ENCODE peak calls at places on chromosome 11, in seven cellular contexts. B is heart right ventricle, C is fibroblast of pulmonary artery, Y is pancreas, H is HFF-Myc, K is spleen, D is HCT116. J is an unnamed sample.

GRCh38 chr11:91630916-91631673 is 593.5 kb upstream of the FAT3 start:
- DNase-seq in B (no peak), C (no peak), Y (no peak), H (no peak), K (no peak), D (no peak), J (no peak)

GRCh38 chr11:504053-504993 is 2.7 kb downstream of the RNH1 start:
- DNase-seq in B (peak; percentile 37), C (peak; percentile 69), Y (peak; percentile 54), H (no peak), K (peak; percentile 89), D (no peak), J (no peak)

GRCh38 chr11:31499576-31500178 is 9.7 kb downstream of the IMMP1L start:
- DNase-seq in B (no peak), C (peak; percentile 9), Y (no peak), H (peak; percentile 40), K (no peak), D (no peak), J (no peak)

GRCh38 chr11:783581-784015 is 6.3 kb downstream of the CEND1 start:
- DNase-seq in B (peak; percentile 57), C (peak; percentile 83), Y (peak; percentile 89), H (peak; percentile 85), K (peak; percentile 80), D (peak; percentile 78), J (peak; percentile 62)

GRCh38 chr11:34313099-34313517 is 44.7 kb downstream of the ABTB2 start:
- DNase-seq in B (peak; percentile 26), C (no peak), Y (no peak), H (no peak), K (no peak), D (no peak), J (no peak)

GRCh38 chr11:112533682-112534081 is 273.0 kb upstream of the PLET1 start:
- DNase-seq in B (no peak), C (no peak), Y (no peak), H (no peak), K (no peak), D (no peak), J (no peak)

GRCh38 chr11:118447423-118447822 is 11.1 kb downstream of the KMT2A start:
- DNase-seq in B (no peak), C (no peak), Y (no peak), H (no peak), K (no peak), D (no peak), J (no peak)

GRCh38 chr11:47560431-47560830 is 5.0 kb upstream of the PTPMT1 start:
- DNase-seq in B (no peak), C (no peak), Y (no peak), H (no peak), K (no peak), D (no peak), J (no peak)

GRCh38 chr11:9831122-9831521 is 167.2 kb downstream of the SWAP70 start:
- DNase-seq in B (no peak), C (no peak), Y (no peak), H (no peak), K (no peak), D (no peak), J (no peak)

GRCh38 chr11:89529619-89530018 is 38.4 kb upstream of the NOX4 start:
- DNase-seq in B (no peak), C (no peak), Y (no peak), H (no peak), K (no peak), D (no peak), J (no peak)

GRCh38 chr11:57468276-57468675 is 7.9 kb downstream of the RTN4RL2 start:
- DNase-seq in B (no peak), C (no peak), Y (no peak), H (no peak), K (no peak), D (no peak), J (no peak)

GRCh38 chr11:111870887-111871692 is at the start of gene ALG9:
- DNase-seq in B (peak; percentile 90), C (peak; percentile 90), Y (peak; percentile 77), H (peak; percentile 60), K (peak; percentile 93), D (peak; percentile 73), J (peak; percentile 53)

GRCh38 chr11:32511926-32512325 is 71.7 kb upstream of the EIF3M start:
- DNase-seq in B (no peak), C (peak; percentile 20), Y (no peak), H (no peak), K (no peak), D (no peak), J (no peak)

GRCh38 chr11:114366331-114367243 is 33.7 kb downstream of the C11orf71 start:
- DNase-seq in B (no peak), C (peak; percentile 88), Y (no peak), H (peak; percentile 47), K (no peak), D (no peak), J (peak; percentile 23)

GRCh38 chr11:68255526-68255925 is 16.2 kb downstream of the C11orf24 start:
- DNase-seq in B (no peak), C (no peak), Y (no peak), H (no peak), K (no peak), D (no peak), J (no peak)

DNA sequence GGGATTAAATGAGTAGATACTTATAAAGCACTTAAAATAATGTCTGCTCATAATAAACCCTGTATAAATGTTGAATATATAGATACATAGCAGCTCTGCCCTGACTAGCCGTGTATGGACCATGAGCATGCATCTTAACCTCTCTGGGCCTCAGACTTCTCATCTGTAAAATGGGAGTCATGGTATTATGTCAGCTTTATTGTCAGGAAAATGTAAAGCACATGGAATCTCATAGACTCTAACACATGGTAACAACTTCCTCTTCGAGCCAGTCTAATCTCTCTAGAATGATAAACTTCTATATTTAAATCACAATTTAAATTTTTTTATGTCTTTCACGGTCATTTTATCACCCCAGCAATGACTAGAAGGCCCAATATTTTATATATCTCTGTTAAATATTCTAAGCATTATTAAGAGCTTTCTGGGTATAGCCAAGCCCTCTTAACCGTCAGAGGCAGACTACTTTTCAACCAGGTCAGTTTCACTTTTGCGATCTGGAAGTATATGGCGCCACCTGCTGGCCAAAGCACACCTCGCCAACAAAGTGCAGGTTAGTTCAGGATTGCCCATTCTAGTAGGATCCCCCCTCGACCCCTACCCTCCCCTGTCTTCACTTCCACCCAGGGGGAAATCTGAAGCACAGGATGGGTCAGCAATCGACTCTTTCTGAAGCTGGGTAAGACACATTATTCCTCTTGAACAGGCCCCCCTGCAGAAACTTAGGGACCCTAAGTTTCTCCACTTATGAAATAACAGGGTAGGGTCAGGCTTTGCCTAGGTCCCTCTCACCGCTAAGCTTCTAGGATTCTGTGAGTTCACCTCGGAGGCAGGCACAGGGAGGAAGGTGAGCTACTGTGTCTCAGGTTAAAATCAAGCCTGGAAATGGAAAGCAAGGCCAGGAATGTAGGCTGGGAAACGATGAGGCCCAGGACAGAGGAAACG is 36.0 kb downstream of the KCNJ1 start:
- DNase-seq in B (peak; percentile 85), C (peak; percentile 91), Y (peak; percentile 81), H (peak; percentile 57), K (peak; percentile 92), D (peak; percentile 68), J (peak; percentile 43)
- H3K4me3 ChIP-seq in B (no peak overlapping the region), C (no peak overlapping the region), Y (no peak overlapping the region), H (no peak overlapping the region), K (peak overlapping the region; percentile 19), D (no peak overlapping the region), J (no peak overlapping the region)

DNA sequence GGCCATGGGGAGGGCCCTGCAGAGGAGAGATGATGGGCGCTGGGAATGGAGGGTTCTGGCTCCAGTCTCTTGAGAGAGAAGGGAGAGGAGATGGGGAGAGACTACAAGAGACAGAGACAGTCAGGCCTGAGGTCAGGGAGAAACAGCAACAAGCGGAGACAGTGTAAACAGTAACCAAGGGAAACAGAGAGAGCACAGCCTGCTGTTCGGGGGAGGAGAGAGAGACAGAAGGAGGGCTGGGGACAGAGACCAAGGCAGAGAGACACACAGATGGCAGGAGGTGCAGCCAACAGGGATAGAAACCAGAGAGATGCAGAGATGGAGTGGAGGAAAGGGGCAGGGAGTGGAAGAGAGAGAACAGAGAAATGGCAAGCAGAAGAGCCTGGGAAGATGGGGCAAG is 187.3 kb upstream of the SYT13 start:
- DNase-seq in B (no peak), C (no peak), Y (no peak), H (no peak), K (peak; percentile 18), D (no peak), J (no peak)
- TF ChIP-seq CTCF in B (no peak), C (no peak), Y (no peak), H (no peak), K (no peak), D (no peak), J (no peak)

GRCh38 chr11:70477607-70478006 is 79.3 kb downstream of the CTTN start:
- DNase-seq in B (peak; percentile 33), C (no peak), Y (no peak), H (no peak), K (no peak), D (no peak), J (no peak)

GRCh38 chr11:70480711-70481110 is 82.4 kb downstream of the CTTN start:
- DNase-seq in B (no peak), C (no peak), Y (no peak), H (no peak), K (no peak), D (no peak), J (no peak)

GRCh38 chr11:70476669-70477068 is 78.3 kb downstream of the CTTN start:
- DNase-seq in B (no peak), C (no peak), Y (no peak), H (no peak), K (no peak), D (no peak), J (no peak)

GRCh38 chr11:70481625-70482528 is 83.5 kb downstream of the CTTN start:
- DNase-seq in B (peak; percentile 65), C (no peak), Y (no peak), H (no peak), K (no peak), D (peak; percentile 86), J (peak; percentile 82)

DNA sequence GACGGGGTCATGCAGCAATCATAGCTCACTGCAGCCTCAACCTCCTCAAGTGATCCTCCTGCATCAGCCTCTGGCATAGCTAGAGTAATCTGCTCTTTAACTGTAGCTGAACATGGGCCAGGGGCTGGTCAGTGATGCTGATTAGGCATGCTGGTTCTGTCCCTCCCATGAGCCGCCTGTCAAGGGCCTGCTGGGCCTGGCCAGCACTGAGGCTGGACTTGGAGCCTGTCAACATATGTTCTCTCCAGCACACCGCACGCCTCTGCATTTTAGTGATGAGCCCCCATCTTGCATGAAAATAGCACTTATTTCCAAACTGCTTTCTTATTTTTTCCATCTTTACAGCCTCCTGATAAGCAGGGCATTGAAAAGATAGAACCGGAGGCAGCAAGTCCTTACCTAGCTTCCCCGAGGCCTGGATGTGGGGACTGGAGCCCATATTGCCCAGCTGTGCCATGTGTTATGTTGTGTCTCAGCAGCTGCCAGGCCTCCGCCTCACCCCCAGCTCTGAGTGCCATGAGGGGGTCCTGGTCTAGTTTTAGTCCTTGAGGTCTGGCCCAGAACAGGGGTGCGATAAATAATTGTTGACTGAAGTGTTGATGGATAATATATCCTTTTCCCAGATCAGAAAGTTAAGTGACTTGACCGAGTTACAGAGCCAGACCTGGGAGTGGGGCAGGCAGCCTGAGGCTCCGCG is 80.0 kb downstream of the CTTN start:
- DNase-seq in B (no peak), C (no peak), Y (no peak), H (no peak), K (no peak), D (no peak), J (no peak)
- H3K4me3 ChIP-seq in B (no peak overlapping the region), C (no peak overlapping the region), Y (no peak overlapping the region), H (no peak overlapping the region), K (no peak overlapping the region), D (no peak overlapping the region), J (no peak overlapping the region)

GRCh38 chr11:61787928-61788491 is 4.4 kb downstream of the TMEM258 start:
- DNase-seq in B (no peak), C (peak; percentile 82), Y (no peak), H (peak; percentile 7), K (no peak), D (peak; percentile 48), J (peak; percentile 77)
- TF ChIP-seq CTCF in B (no peak), C (peak; percentile 77), Y (peak; percentile 19), H (peak; percentile 61), K (no peak), D (peak; percentile 82), J (peak; percentile 91)